ENCODE peak calls at places on chromosome 15, in nine cellular contexts. J, B, R, U, I, K, P, S and M are unnamed samples.
A peak's percentile ranks its signal among the peaks of the same experiment; 100 is the strongest.

GRCh38 chr15:78065284-78065872 is 12.1 kb downstream of the TBC1D2B start:
- DNase-seq in J (no peak), B (peak; percentile 46), R (no peak), U (no peak), I (no peak), K (no peak), P (peak; percentile 99), S (peak; percentile 91), M (peak; percentile 100)

GRCh38 chr15:83380682-83381081 is 66.5 kb upstream of the SH3GL3 start:
- DNase-seq in J (no peak), B (peak; percentile 21), R (peak; percentile 6), U (no peak), I (no peak), K (no peak), P (peak; percentile 78), S (peak; percentile 57), M (peak; percentile 35)

GRCh38 chr15:94033683-94034020 is 197.7 kb upstream of the MCTP2 start:
- DNase-seq in J (no peak), B (no peak), R (no peak), U (no peak), I (no peak), K (peak; percentile 85), P (no peak), S (no peak), M (no peak)

GRCh38 chr15:59689626-59690236 is 611 bp upstream of the BNIP2 start:
- DNase-seq in J (no peak), B (peak; percentile 76), R (peak; percentile 68), U (peak; percentile 46), I (peak; percentile 82), K (no peak), P (peak; percentile 33), S (peak; percentile 80), M (peak; percentile 80)

GRCh38 chr15:92714071-92714456 is 58.5 kb upstream of the FAM174B start:
- DNase-seq in J (no peak), B (no peak), R (peak; percentile 16), U (no peak), I (peak; percentile 28), K (no peak), P (peak; percentile 56), S (peak; percentile 44), M (no peak)

GRCh38 chr15:67775265-67775664 is 50.0 kb upstream of the SKOR1 start:
- DNase-seq in J (no peak), B (no peak), R (no peak), U (no peak), I (no peak), K (no peak), P (no peak), S (no peak), M (no peak)

GRCh38 chr15:64581408-64581761 is 121.0 kb downstream of the ZNF609 start:
- DNase-seq in J (no peak), B (no peak), R (no peak), U (no peak), I (no peak), K (no peak), P (no peak), S (no peak), M (no peak)

GRCh38 chr15:66860844-66861243 is 158.8 kb downstream of the SMAD6 start:
- DNase-seq in J (no peak), B (peak; percentile 0), R (no peak), U (no peak), I (no peak), K (no peak), P (no peak), S (no peak), M (no peak)

GRCh38 chr15:59532770-59533379 is 78.7 kb upstream of the GCNT3 start:
- DNase-seq in J (peak; percentile 41), B (no peak), R (peak; percentile 37), U (no peak), I (peak; percentile 61), K (no peak), P (peak; percentile 51), S (peak; percentile 24), M (peak; percentile 36)

GRCh38 chr15:94582368-94582767 is 351.0 kb downstream of the MCTP2 start:
- DNase-seq in J (no peak), B (peak; percentile 19), R (peak; percentile 62), U (no peak), I (no peak), K (no peak), P (peak; percentile 70), S (peak; percentile 69), M (peak; percentile 22)

GRCh38 chr15:40981186-40981585 is 27.9 kb downstream of the CHAC1 start:
- DNase-seq in J (no peak), B (no peak), R (no peak), U (no peak), I (no peak), K (no peak), P (no peak), S (no peak), M (no peak)

GRCh38 chr15:51121118-51121517 is 26.4 kb upstream of the TNFAIP8L3 start:
- DNase-seq in J (no peak), B (no peak), R (peak; percentile 14), U (no peak), I (no peak), K (no peak), P (no peak), S (peak; percentile 99), M (peak; percentile 80)

GRCh38 chr15:88625943-88626741 is 5.0 kb downstream of the AEN start:
- DNase-seq in J (no peak), B (no peak), R (no peak), U (no peak), I (no peak), K (no peak), P (no peak), S (no peak), M (no peak)

GRCh38 chr15:60358935-60359672 is 38.7 kb downstream of the ANXA2 start:
- DNase-seq in J (no peak), B (no peak), R (no peak), U (no peak), I (peak; percentile 99), K (no peak), P (no peak), S (no peak), M (peak; percentile 89)

GRCh38 chr15:62392411-62392810 is 227.3 kb upstream of the C2CD4B start:
- DNase-seq in J (no peak), B (peak; percentile 18), R (no peak), U (no peak), I (no peak), K (no peak), P (peak; percentile 9), S (peak; percentile 65), M (peak; percentile 56)

GRCh38 chr15:47331796-47332480 is 385.4 kb upstream of the SEMA6D start:
- DNase-seq in J (no peak), B (no peak), R (no peak), U (no peak), I (no peak), K (no peak), P (no peak), S (no peak), M (peak; percentile 94)

GRCh38 chr15:53072077-53072476 is 281.9 kb upstream of the ONECUT1 start:
- DNase-seq in J (no peak), B (peak; percentile 5), R (peak; percentile 14), U (no peak), I (no peak), K (no peak), P (peak; percentile 44), S (peak; percentile 5), M (peak; percentile 2)

GRCh38 chr15:33846151-33846550 is 122.1 kb upstream of the CHRM5 start:
- DNase-seq in J (no peak), B (no peak), R (no peak), U (no peak), I (no peak), K (no peak), P (no peak), S (no peak), M (no peak)

GRCh38 chr15:31344824-31345605 is 18.4 kb downstream of the KLF13 start:
- DNase-seq in J (no peak), B (peak; percentile 74), R (no peak), U (no peak), I (peak; percentile 79), K (no peak), P (no peak), S (no peak), M (no peak)

GRCh38 chr15:78394981-78395619 is 42.9 kb upstream of the IREB2 start:
- DNase-seq in J (no peak), B (no peak), R (no peak), U (no peak), I (peak; percentile 82), K (peak; percentile 32), P (no peak), S (no peak), M (no peak)

GRCh38 chr15:38810686-38811085 is 246.1 kb upstream of the RASGRP1 start:
- DNase-seq in J (no peak), B (no peak), R (no peak), U (no peak), I (no peak), K (no peak), P (no peak), S (no peak), M (no peak)

GRCh38 chr15:72992733-72993321 is 59.4 kb upstream of the NEO1 start:
- DNase-seq in J (no peak), B (no peak), R (no peak), U (no peak), I (no peak), K (no peak), P (no peak), S (no peak), M (no peak)

GRCh38 chr15:67093146-67093874 is 27.9 kb downstream of the SMAD3 start:
- DNase-seq in J (peak; percentile 74), B (peak; percentile 29), R (peak; percentile 44), U (no peak), I (no peak), K (no peak), P (no peak), S (no peak), M (no peak)